ENCODE peak calls at places on chromosome 22, in nine cellular contexts. C, F, N, I, X, L, H, D and M are unnamed samples.

GRCh38 chr22:43867839-43868652 is 5.7 kb upstream of the SULT4A1 start:
- DNase-seq in C (peak; percentile 41), F (peak; percentile 28), N (no peak), I (no peak), X (peak; percentile 38), L (peak; percentile 85), H (no peak), D (peak; percentile 61), M (no peak)

GRCh38 chr22:20459152-20459542 is 21.5 kb upstream of the SCARF2 start:
- DNase-seq in C (no peak), F (no peak), N (no peak), I (no peak), X (no peak), L (no peak), H (no peak), D (no peak), M (no peak)

GRCh38 chr22:41254230-41254629 is 13.5 kb upstream of the CHADL start:
- DNase-seq in C (no peak), F (no peak), N (no peak), I (no peak), X (no peak), L (no peak), H (no peak), D (no peak), M (no peak)

GRCh38 chr22:29454186-29454745 is 15.9 kb downstream of the RFPL1 start:
- DNase-seq in C (no peak), F (no peak), N (no peak), I (no peak), X (no peak), L (no peak), H (no peak), D (no peak), M (no peak)

GRCh38 chr22:50192056-50192824 is 6.5 kb downstream of the TRABD start:
- DNase-seq in C (no peak), F (peak; percentile 82), N (no peak), I (no peak), X (peak; percentile 62), L (no peak), H (no peak), D (peak; percentile 77), M (no peak)

GRCh38 chr22:49933236-49933921 is 14.9 kb downstream of the CRELD2 start:
- DNase-seq in C (no peak), F (no peak), N (no peak), I (no peak), X (no peak), L (no peak), H (peak; percentile 88), D (no peak), M (no peak)

GRCh38 chr22:40325315-40325714 is 21.0 kb upstream of the ADSL start:
- DNase-seq in C (no peak), F (no peak), N (no peak), I (no peak), X (no peak), L (no peak), H (no peak), D (no peak), M (no peak)

GRCh38 chr22:44884968-44885805 is 124.6 kb downstream of the PHF21B start:
- DNase-seq in C (no peak), F (no peak), N (no peak), I (no peak), X (no peak), L (no peak), H (no peak), D (no peak), M (no peak)

GRCh38 chr22:30609260-30610185 is 2.5 kb downstream of the TCN2 start:
- DNase-seq in C (peak; percentile 80), F (no peak), N (no peak), I (no peak), X (peak; percentile 52), L (no peak), H (peak; percentile 79), D (peak; percentile 93), M (no peak)

GRCh38 chr22:49886346-49887073 is 31.7 kb downstream of the ALG12 start:
- DNase-seq in C (no peak), F (no peak), N (no peak), I (no peak), X (no peak), L (no peak), H (no peak), D (no peak), M (no peak)

GRCh38 chr22:35476341-35476740 is 64.3 kb upstream of the RASD2 start:
- DNase-seq in C (peak; percentile 21), F (no peak), N (no peak), I (no peak), X (no peak), L (no peak), H (no peak), D (no peak), M (no peak)

GRCh38 chr22:41302016-41302767 is 867 bp downstream of the ZC3H7B start:
- DNase-seq in C (no peak), F (peak; percentile 39), N (no peak), I (no peak), X (no peak), L (peak; percentile 53), H (no peak), D (peak; percentile 28), M (no peak)

GRCh38 chr22:37132773-37133172 is 16.9 kb downstream of the IL2RB start:
- DNase-seq in C (no peak), F (no peak), N (no peak), I (no peak), X (no peak), L (no peak), H (no peak), D (no peak), M (no peak)

GRCh38 chr22:28594784-28595324 is 84.8 kb downstream of the TTC28 start:
- DNase-seq in C (peak; percentile 9), F (peak; percentile 24), N (no peak), I (no peak), X (no peak), L (no peak), H (no peak), D (peak; percentile 63), M (no peak)

GRCh38 chr22:47307326-47307725 is 544.9 kb downstream of the TBC1D22A start:
- DNase-seq in C (no peak), F (no peak), N (peak; percentile 64), I (no peak), X (no peak), L (no peak), H (no peak), D (peak; percentile 71), M (no peak)

GRCh38 chr22:44449061-44449682 is 48.9 kb downstream of the RTL6 start:
- DNase-seq in C (peak; percentile 75), F (no peak), N (no peak), I (no peak), X (no peak), L (no peak), H (no peak), D (peak; percentile 59), M (no peak)

GRCh38 chr22:21866821-21867527 is 471 bp downstream of the MAPK1 start:
- DNase-seq in C (peak; percentile 16), F (peak; percentile 36), N (peak; percentile 83), I (no peak), X (no peak), L (no peak), H (no peak), D (peak; percentile 45), M (no peak)
- TF ChIP-seq CTCF in C (no peak), F (no peak), N (no peak), I (no peak), X (no peak), L (no peak), H (no peak), D (no peak), M (no peak)

DNA sequence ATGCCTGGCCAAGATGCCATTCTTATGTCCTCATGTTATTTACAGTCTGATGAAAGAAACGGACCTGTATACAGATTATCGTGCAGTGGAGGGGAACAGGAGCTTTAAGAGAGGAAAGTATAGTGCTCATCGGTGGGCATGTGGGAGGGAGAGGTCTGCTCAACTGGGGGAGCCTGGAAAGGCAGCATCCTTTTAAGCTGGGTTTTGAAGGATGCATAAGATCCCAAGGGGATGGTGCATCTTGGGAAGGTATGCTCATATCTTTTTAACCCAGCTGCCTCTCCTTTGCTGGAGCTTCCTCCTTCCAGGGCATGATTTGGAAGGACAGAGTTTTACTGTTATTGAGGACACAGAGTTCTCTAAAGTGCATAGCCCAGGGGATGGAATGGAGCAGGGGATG is 34.8 kb downstream of the MIAT start:
- DNase-seq in C (no peak), F (no peak), N (no peak), I (no peak), X (no peak), L (no peak), H (no peak), D (no peak), M (no peak)
- TF ChIP-seq CTCF in C (no peak), F (no peak), N (no peak), I (no peak), X (no peak), L (no peak), H (no peak), D (no peak), M (no peak)

DNA sequence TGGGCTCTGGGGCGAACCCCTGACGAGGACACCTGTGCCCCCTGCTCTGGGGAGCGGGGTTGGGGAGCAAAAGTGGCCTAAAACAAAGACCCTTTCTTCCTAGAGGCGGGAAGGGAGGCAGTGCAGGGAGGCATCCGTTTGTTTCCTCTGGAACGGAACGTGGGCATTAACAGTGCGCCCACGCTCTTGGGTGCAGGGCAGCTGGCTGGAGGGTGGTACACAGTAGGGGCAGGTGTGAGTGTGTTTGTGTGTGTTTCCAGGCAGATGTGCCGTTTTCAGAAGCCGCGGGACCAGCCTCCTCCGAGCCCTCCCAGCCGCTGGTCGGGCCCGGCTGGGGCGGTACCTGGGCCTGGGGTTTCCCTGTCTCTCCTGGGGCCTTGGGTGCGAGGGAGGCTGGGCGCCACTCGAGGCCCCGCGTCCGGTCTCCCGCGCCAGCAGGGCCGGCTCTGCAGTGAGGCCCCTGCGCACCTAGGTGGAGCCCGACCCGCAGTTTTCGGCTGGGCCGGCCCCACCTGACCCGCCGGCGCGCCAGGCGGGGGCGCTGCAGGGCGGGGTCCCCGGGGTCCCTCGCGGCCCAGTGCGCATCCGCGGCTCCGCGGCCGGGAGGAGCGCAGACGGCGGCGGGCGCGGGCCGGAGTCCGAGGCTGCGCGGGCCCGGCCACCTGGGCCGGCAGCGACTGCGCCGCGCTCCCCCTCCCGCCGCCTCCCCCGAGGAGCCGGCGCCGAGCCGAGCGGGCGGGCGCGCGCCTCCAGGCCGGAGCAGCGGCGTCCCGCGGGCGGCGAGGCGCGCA is 1252.7 kb downstream of the BRD1 start:
- DNase-seq in C (no peak), F (no peak), N (peak; percentile 92), I (no peak), X (peak; percentile 58), L (peak; percentile 88), H (no peak), D (no peak), M (peak; percentile 31)
- TF ChIP-seq CTCF in C (peak; percentile 19), F (no peak), N (peak; percentile 74), I (peak; percentile 46), X (peak; percentile 27), L (peak; percentile 56), H (no peak), D (no peak), M (peak; percentile 43)

GRCh38 chr22:39287076-39287743 is 32.2 kb downstream of the RPL3 start:
- DNase-seq in C (no peak), F (peak; percentile 50), N (no peak), I (no peak), X (no peak), L (no peak), H (no peak), D (peak; percentile 46), M (no peak)
- TF ChIP-seq CTCF in C (no peak), F (no peak), N (no peak), I (no peak), X (no peak), L (no peak), H (no peak), D (no peak), M (no peak)

GRCh38 chr22:42680648-42681047 is 31.5 kb upstream of the CYB5R3 start:
- DNase-seq in C (peak; percentile 94), F (no peak), N (no peak), I (no peak), X (no peak), L (no peak), H (peak; percentile 88), D (peak; percentile 58), M (no peak)
- TF ChIP-seq CTCF in C (no peak), F (no peak), N (no peak), I (no peak), X (no peak), L (no peak), H (no peak), D (no peak), M (no peak)